ENCODE peak calls at places on chromosome 9, in six cellular contexts. F is IMR-90, Y is ovary, W is Peyer's patch, H is NB4, X is A549. I is an unnamed sample.
A peak's percentile ranks its signal among the peaks of the same experiment; 100 is the strongest.

GRCh38 chr9:94714494-94714893 is 12.0 kb upstream of the AOPEP start:
- DNase-seq in F (peak; percentile 27), Y (no peak), W (no peak), H (no peak), X (no peak), I (no peak)

GRCh38 chr9:137836831-137837241 is 40.7 kb upstream of the CACNA1B start:
- DNase-seq in F (no peak), Y (no peak), W (no peak), H (no peak), X (no peak), I (no peak)

GRCh38 chr9:37079370-37080164 is 40.8 kb upstream of the ZCCHC7 start:
- DNase-seq in F (peak; percentile 91), Y (peak; percentile 91), W (peak; percentile 98), H (peak; percentile 90), X (peak; percentile 96), I (peak; percentile 95)

GRCh38 chr9:98514841-98515240 is 193.9 kb downstream of the GABBR2 start:
- DNase-seq in F (no peak), Y (no peak), W (no peak), H (no peak), X (no peak), I (no peak)

GRCh38 chr9:70448904-70449303 is 34.4 kb upstream of the KLF9 start:
- DNase-seq in F (no peak), Y (no peak), W (no peak), H (no peak), X (no peak), I (no peak)

GRCh38 chr9:133803028-133803585 is 65.0 kb upstream of the SARDH start:
- DNase-seq in F (peak; percentile 33), Y (no peak), W (no peak), H (no peak), X (no peak), I (no peak)

GRCh38 chr9:97769208-97769607 is 72.1 kb upstream of the XPA start:
- DNase-seq in F (no peak), Y (no peak), W (no peak), H (no peak), X (no peak), I (no peak)

GRCh38 chr9:107932036-107932435 is 442.5 kb upstream of the KLF4 start:
- DNase-seq in F (peak; percentile 72), Y (no peak), W (no peak), H (no peak), X (no peak), I (no peak)

GRCh38 chr9:95077766-95078382 is 239.6 kb downstream of the FANCC start:
- DNase-seq in F (no peak), Y (no peak), W (no peak), H (no peak), X (no peak), I (no peak)

GRCh38 chr9:98929866-98930265 is 13.8 kb upstream of the COL15A1 start:
- DNase-seq in F (peak; percentile 25), Y (peak; percentile 80), W (no peak), H (no peak), X (no peak), I (no peak)

GRCh38 chr9:24413651-24414050 is 132.0 kb downstream of the IZUMO3 start:
- DNase-seq in F (no peak), Y (no peak), W (no peak), H (no peak), X (no peak), I (no peak)

GRCh38 chr9:69871143-69871834 is 50.7 kb downstream of the CFAP95 start:
- DNase-seq in F (no peak), Y (no peak), W (no peak), H (no peak), X (no peak), I (no peak)

GRCh38 chr9:113464672-113465271 is 1.2 kb downstream of the RGS3 start:
- DNase-seq in F (no peak), Y (no peak), W (no peak), H (no peak), X (no peak), I (no peak)

GRCh38 chr9:87818308-87818707 is 64.4 kb upstream of the SPATA31E1 start:
- DNase-seq in F (no peak), Y (no peak), W (no peak), H (no peak), X (no peak), I (no peak)

GRCh38 chr9:117218951-117219350 is 195.9 kb downstream of the ASTN2 start:
- DNase-seq in F (no peak), Y (no peak), W (no peak), H (no peak), X (no peak), I (no peak)

GRCh38 chr9:4090491-4090890 is 209.4 kb downstream of the GLIS3 start:
- DNase-seq in F (no peak), Y (no peak), W (no peak), H (no peak), X (peak; percentile 31), I (no peak)
- TF ChIP-seq POLR2A in F (no peak), Y (no peak), W (no peak), H (no peak), X (no peak), I (no peak)

GRCh38 chr9:136439550-136440408 is at the start of gene INPP5E:
- DNase-seq in F (peak; percentile 56), Y (peak; percentile 63), W (peak; percentile 86), H (peak; percentile 75), X (peak; percentile 81), I (peak; percentile 82)

GRCh38 chr9:136438548-136438908 is 1.1 kb downstream of the INPP5E start:
- DNase-seq in F (peak; percentile 7), Y (no peak), W (no peak), H (peak; percentile 55), X (peak; percentile 26), I (no peak)

GRCh38 chr9:136437839-136438547 is 1.7 kb downstream of the INPP5E start:
- DNase-seq in F (peak; percentile 36), Y (no peak), W (no peak), H (no peak), X (no peak), I (no peak)

GRCh38 chr9:136437430-136437829 is 2.2 kb downstream of the INPP5E start:
- DNase-seq in F (peak; percentile 34), Y (no peak), W (no peak), H (no peak), X (no peak), I (peak; percentile 82)

GRCh38 chr9:136438909-136439549 is 616 bp downstream of the INPP5E start:
- DNase-seq in F (peak; percentile 11), Y (no peak), W (peak; percentile 56), H (peak; percentile 66), X (peak; percentile 29), I (no peak)
- TF ChIP-seq POLR2A in F (no peak), Y (no peak), W (no peak), H (no peak), X (no peak), I (no peak)

GRCh38 chr9:86800681-86801080 is 146.6 kb downstream of the GAS1 start:
- DNase-seq in F (no peak), Y (no peak), W (no peak), H (no peak), X (no peak), I (no peak)
- TF ChIP-seq POLR2A in F (no peak), Y (no peak), W (no peak), H (no peak), X (no peak), I (no peak)

DNA sequence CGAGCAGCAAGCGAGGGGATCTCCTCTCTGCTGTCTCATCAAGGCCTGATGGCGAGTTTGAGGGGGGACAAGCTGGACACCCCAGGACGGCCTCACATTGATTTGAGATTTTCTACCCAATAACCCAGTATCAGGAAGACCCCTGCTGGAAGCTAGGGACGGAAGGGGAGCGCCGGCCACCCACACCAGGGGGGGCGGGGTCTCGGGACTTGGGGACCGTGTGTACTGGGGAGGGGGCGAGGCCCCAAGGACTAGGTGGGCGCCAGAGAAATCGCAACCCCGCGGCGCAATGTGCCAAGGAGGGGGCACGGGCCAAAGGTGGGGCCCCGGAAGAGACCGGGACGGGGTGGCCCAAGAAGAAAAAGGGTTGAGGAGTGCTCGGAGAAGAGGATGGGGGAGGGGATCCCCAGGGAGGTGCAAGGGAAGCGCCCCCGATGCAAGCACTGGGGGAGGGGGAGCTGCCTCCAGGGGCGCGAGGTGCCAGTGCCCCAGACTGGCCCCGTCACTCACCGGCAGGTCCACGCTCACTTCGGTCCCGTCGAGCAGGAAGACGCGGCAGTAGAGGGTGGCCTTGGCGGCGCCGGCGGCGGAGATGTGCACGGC is 1.1 kb downstream of the EPB41L4B start:
- DNase-seq in F (no peak), Y (peak; percentile 42), W (no peak), H (peak; percentile 22), X (no peak), I (peak; percentile 61)
- TF ChIP-seq POLR2A in F (no peak), Y (no peak), W (no peak), H (no peak), X (no peak), I (no peak)

DNA sequence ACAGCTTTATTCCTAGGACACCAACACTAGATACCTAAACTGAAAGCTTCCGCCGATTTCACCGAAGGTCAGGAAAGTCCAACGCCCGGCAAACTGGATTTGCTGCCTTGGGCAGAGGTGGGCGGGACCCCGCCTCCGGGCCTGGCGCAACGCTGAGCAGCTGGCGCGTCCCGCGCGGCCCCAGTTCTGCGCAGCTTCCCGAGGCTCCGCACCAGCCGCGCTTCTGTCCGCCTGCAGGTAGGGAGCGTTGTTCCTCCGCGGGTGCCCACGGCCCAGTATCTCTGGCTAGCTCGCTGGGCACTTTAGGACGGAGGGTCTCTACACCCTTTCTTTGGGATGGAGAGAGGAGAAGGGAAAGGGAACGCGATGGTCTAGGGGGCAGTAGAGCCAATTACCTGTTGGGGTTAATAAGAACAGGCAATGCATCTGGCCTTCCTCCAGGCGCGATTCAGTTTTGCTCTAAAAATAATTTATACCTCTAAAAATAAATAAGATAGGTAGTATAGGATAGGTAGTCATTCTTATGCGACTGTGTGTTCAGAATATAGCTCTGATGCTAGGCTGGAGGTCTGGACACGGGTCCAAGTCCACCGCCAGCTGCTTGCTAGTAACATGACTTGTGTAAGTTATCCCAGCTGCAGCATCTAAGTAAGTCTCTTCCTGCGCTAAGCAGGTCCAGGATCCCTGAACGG is at the start of gene CD274:
- DNase-seq in F (peak; percentile 93), Y (peak; percentile 83), W (peak; percentile 96), H (peak; percentile 95), X (peak; percentile 91), I (peak; percentile 96)
- TF ChIP-seq POLR2A in F (peak; percentile 83), Y (peak; percentile 34), W (peak; percentile 69), H (peak; percentile 31), X (peak; percentile 44), I (peak; percentile 65)

DNA sequence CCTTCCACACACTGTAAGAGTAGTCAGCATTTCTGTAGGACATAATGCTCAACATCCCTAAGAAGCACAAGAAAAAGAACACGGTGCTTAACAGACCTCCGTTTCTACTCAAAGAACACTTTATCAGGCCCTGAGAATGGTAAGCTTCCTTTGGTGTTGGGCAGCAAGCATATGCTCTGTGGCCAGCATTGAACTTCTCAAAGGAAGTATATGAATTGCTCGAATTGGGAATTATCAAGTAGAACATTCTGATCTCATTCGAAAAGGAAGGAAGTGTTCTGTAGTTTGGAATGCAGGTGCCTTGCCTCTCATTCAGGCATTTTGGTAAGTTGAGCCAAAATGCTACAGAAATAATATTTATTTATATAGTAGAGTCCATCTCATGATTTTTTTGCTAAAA is 61.0 kb downstream of the C5 start:
- DNase-seq in F (no peak), Y (no peak), W (no peak), H (no peak), X (no peak), I (no peak)
- TF ChIP-seq POLR2A in F (no peak), Y (no peak), W (no peak), H (no peak), X (no peak), I (no peak)

GRCh38 chr9:136648746-136649145 is 14.0 kb upstream of the EGFL7 start:
- DNase-seq in F (no peak), Y (no peak), W (no peak), H (no peak), X (no peak), I (peak; percentile 77)
- TF ChIP-seq POLR2A in F (no peak), Y (no peak), W (no peak), H (no peak), X (no peak), I (peak; percentile 19)

I was measured in right lobe of liver.